ENCODE peak calls at places on chromosome 10, in four cellular contexts. J is A549, Y is ELR, S is BJ. U is an unnamed sample.

GRCh38 chr10:33388325-33388724 is 53.9 kb upstream of the NRP1 start:
- DNase-seq in J (no peak), Y (no peak), S (no peak), U (no peak)

GRCh38 chr10:58299580-58299979 is 30.6 kb downstream of the CISD1 start:
- DNase-seq in J (peak), Y (peak), S (no peak), U (no peak)

GRCh38 chr10:132510174-132510611 is 27.4 kb upstream of the INPP5A start:
- DNase-seq in J (no peak), Y (no peak), S (no peak), U (no peak)

GRCh38 chr10:120426306-120426705 is 30.7 kb upstream of the PLPP4 start:
- DNase-seq in J (no peak), Y (peak), S (no peak), U (no peak)

GRCh38 chr10:133336131-133337078 is at the start of gene CALY:
- DNase-seq in J (peak), Y (no peak), S (no peak), U (no peak)

GRCh38 chr10:69766161-69766910 is 35.4 kb upstream of the COL13A1 start:
- DNase-seq in J (no peak), Y (no peak), S (no peak), U (peak)

GRCh38 chr10:4663162-4663992 is 162.6 kb upstream of the AKR1E2 start:
- DNase-seq in J (peak), Y (peak), S (peak), U (peak)

GRCh38 chr10:124739996-124740373 is 4.2 kb downstream of the FAM53B start:
- DNase-seq in J (no peak), Y (no peak), S (no peak), U (no peak)

GRCh38 chr10:106268000-106268399 is 896.5 kb downstream of the SORCS1 start:
- DNase-seq in J (no peak), Y (no peak), S (no peak), U (no peak)

GRCh38 chr10:78937800-78938694 is 130.7 kb upstream of the ZMIZ1 start:
- DNase-seq in J (peak), Y (peak), S (no peak), U (no peak)

GRCh38 chr10:44071479-44071878 is 313.4 kb downstream of the CXCL12 start:
- DNase-seq in J (no peak), Y (peak), S (peak), U (peak)

GRCh38 chr10:44968887-44969400 is 9.3 kb downstream of the RASSF4 start:
- DNase-seq in J (no peak), Y (no peak), S (no peak), U (no peak)

GRCh38 chr10:26890956-26891355 is 30.2 kb upstream of the ABI1 start:
- DNase-seq in J (no peak), Y (peak), S (no peak), U (peak)

U was measured in AG09319.